ENCODE peak calls at places on chromosomes 1 and 21, in ten cellular contexts. E is T-cell; C is ecto neural progenitor cell; U is neural crest cell; M is EL; F is activated naive CD4-positive, alpha-beta T cell treated with anti-CD3 and anti-CD28 coated beads, Interleukin-2, amount 50 U/mL, for 16 hours; H is kidney glomerular epithelial cell; I is cardiac fibroblast; V is iPS DF 19.7; N is nephron progenitor cell. D is an unnamed sample.

GRCh38 chr1:40389871-40390560 is 16.5 kb downstream of the SMAP2 start:
- DNase-seq in E (no peak), C (no peak), U (no peak), M (no peak), F (no peak), H (no peak), I (peak), V (no peak), N (no peak), D (no peak)

GRCh38 chr1:29133861-29134694 is 10.4 kb upstream of the TMEM200B start:
- DNase-seq in E (no peak), C (no peak), U (no peak), M (no peak), F (no peak), H (no peak), I (no peak), V (no peak), N (no peak), D (no peak)

GRCh38 chr1:31327381-31327780 is 30.5 kb downstream of the ZCCHC17 start:
- DNase-seq in E (no peak), C (no peak), U (no peak), M (peak), F (no peak), H (no peak), I (peak), V (no peak), N (no peak), D (no peak)

GRCh38 chr1:7497107-7497637 is 273.9 kb upstream of the VAMP3 start:
- DNase-seq in E (no peak), C (no peak), U (no peak), M (no peak), F (no peak), H (no peak), I (no peak), V (no peak), N (no peak), D (no peak)

GRCh38 chr1:188782220-188782841 is 1695.3 kb downstream of the BRINP3 start:
- DNase-seq in E (no peak), C (peak), U (peak), M (peak), F (no peak), H (peak), I (peak), V (peak), N (peak), D (peak)

GRCh38 chr1:151841141-151841540 is 1.5 kb upstream of the C2CD4D start:
- DNase-seq in E (no peak), C (no peak), U (no peak), M (peak), F (no peak), H (peak), I (peak), V (no peak), N (no peak), D (peak)

GRCh38 chr21:45990049-45990711 is 8.6 kb downstream of the COL6A1 start:
- DNase-seq in E (no peak), C (no peak), U (no peak), M (no peak), F (peak), H (no peak), I (no peak), V (no peak), N (no peak), D (no peak)

GRCh38 chr21:43369124-43369523 is 57.8 kb downstream of the SIK1 start:
- DNase-seq in E (no peak), C (no peak), U (no peak), M (peak), F (no peak), H (no peak), I (peak), V (no peak), N (no peak), D (peak)

GRCh38 chr1:180720753-180721152 is 88.9 kb downstream of the XPR1 start:
- DNase-seq in E (no peak), C (no peak), U (no peak), M (peak), F (no peak), H (no peak), I (peak), V (no peak), N (no peak), D (peak)

GRCh38 chr1:29849038-29849750 is 612.9 kb downstream of the PTPRU start:
- DNase-seq in E (peak), C (no peak), U (peak), M (peak), F (peak), H (no peak), I (peak), V (peak), N (peak), D (peak)

GRCh38 chr1:232873412-232873811 is 68.2 kb downstream of the MAP10 start:
- DNase-seq in E (no peak), C (no peak), U (no peak), M (no peak), F (no peak), H (no peak), I (no peak), V (no peak), N (no peak), D (no peak)

GRCh38 chr21:36075953-36076352 is 6.1 kb downstream of the CBR1 start:
- DNase-seq in E (no peak), C (no peak), U (no peak), M (no peak), F (no peak), H (no peak), I (no peak), V (no peak), N (no peak), D (no peak)

GRCh38 chr1:191993549-191993948 is 164.7 kb upstream of the RGS18 start:
- DNase-seq in E (no peak), C (no peak), U (no peak), M (peak), F (no peak), H (peak), I (peak), V (no peak), N (no peak), D (peak)

GRCh38 chr1:153357076-153357852 is 390 bp upstream of the S100A9 start:
- DNase-seq in E (no peak), C (peak), U (no peak), M (no peak), F (no peak), H (no peak), I (no peak), V (no peak), N (no peak), D (no peak)

GRCh38 chr21:21188513-21189188 is 190.4 kb downstream of the NCAM2 start:
- DNase-seq in E (no peak), C (no peak), U (no peak), M (no peak), F (no peak), H (no peak), I (peak), V (no peak), N (no peak), D (no peak)

GRCh38 chr1:206590025-206590834 is 22.0 kb downstream of the EIF2D start:
- DNase-seq in E (no peak), C (no peak), U (no peak), M (peak), F (peak), H (peak), I (peak), V (no peak), N (no peak), D (peak)

GRCh38 chr1:205554016-205554811 is 49.7 kb downstream of the CDK18 start:
- DNase-seq in E (no peak), C (peak), U (no peak), M (no peak), F (no peak), H (no peak), I (no peak), V (no peak), N (no peak), D (no peak)

GRCh38 chr1:161730050-161730564 is 8.8 kb downstream of the FCRLB start:
- DNase-seq in E (no peak), C (no peak), U (no peak), M (peak), F (peak), H (no peak), I (peak), V (no peak), N (no peak), D (peak)

GRCh38 chr1:169795687-169796086 is 980 bp upstream of the METTL18 start:
- DNase-seq in E (no peak), C (no peak), U (no peak), M (peak), F (no peak), H (no peak), I (peak), V (no peak), N (no peak), D (no peak)

GRCh38 chr1:201351617-201352016 is 25.9 kb downstream of the TNNT2 start:
- DNase-seq in E (no peak), C (no peak), U (no peak), M (no peak), F (no peak), H (no peak), I (no peak), V (no peak), N (no peak), D (no peak)

GRCh38 chr1:86018311-86018923 is 138.2 kb downstream of the COL24A1 start:
- DNase-seq in E (no peak), C (no peak), U (peak), M (peak), F (no peak), H (peak), I (peak), V (no peak), N (peak), D (peak)

GRCh38 chr1:71196685-71197084 is 115.8 kb upstream of the ZRANB2 start:
- DNase-seq in E (no peak), C (no peak), U (no peak), M (peak), F (no peak), H (peak), I (peak), V (no peak), N (no peak), D (no peak)

GRCh38 chr1:8211620-8212442 is 106.1 kb upstream of the SLC45A1 start:
- DNase-seq in E (no peak), C (no peak), U (no peak), M (peak), F (no peak), H (peak), I (peak), V (no peak), N (no peak), D (peak)

GRCh38 chr1:167937709-167938010 is 788 bp upstream of the MPC2 start:
- DNase-seq in E (no peak), C (no peak), U (no peak), M (no peak), F (no peak), H (no peak), I (no peak), V (no peak), N (no peak), D (no peak)

GRCh38 chr1:74767490-74767889 is 34.5 kb downstream of the TYW3 start:
- DNase-seq in E (no peak), C (no peak), U (no peak), M (peak), F (no peak), H (no peak), I (peak), V (no peak), N (peak), D (peak)

GRCh38 chr1:18546026-18546425 is 65.3 kb downstream of the KLHDC7A start:
- DNase-seq in E (no peak), C (no peak), U (no peak), M (no peak), F (no peak), H (no peak), I (no peak), V (no peak), N (no peak), D (no peak)

GRCh38 chr1:232578681-232579195 is 51.2 kb downstream of the SIPA1L2 start:
- DNase-seq in E (no peak), C (no peak), U (no peak), M (no peak), F (no peak), H (no peak), I (peak), V (no peak), N (no peak), D (no peak)

GRCh38 chr21:40846057-40846456 is 901 bp downstream of the DSCAM start:
- DNase-seq in E (no peak), C (no peak), U (no peak), M (no peak), F (no peak), H (no peak), I (no peak), V (no peak), N (no peak), D (no peak)

GRCh38 chr1:172470149-172470548 is 26.3 kb upstream of the PIGC start:
- DNase-seq in E (no peak), C (no peak), U (no peak), M (no peak), F (no peak), H (no peak), I (no peak), V (no peak), N (no peak), D (no peak)

GRCh38 chr1:151945725-151946365 is 36.5 kb upstream of the THEM4 start:
- DNase-seq in E (peak), C (peak), U (peak), M (peak), F (peak), H (peak), I (peak), V (peak), N (no peak), D (peak)

GRCh38 chr1:7234471-7234755 is 449.2 kb downstream of the CAMTA1 start:
- DNase-seq in E (no peak), C (no peak), U (no peak), M (no peak), F (no peak), H (no peak), I (no peak), V (no peak), N (no peak), D (no peak)

GRCh38 chr1:187280051-187280450 is 451.3 kb downstream of the PLA2G4A start:
- DNase-seq in E (no peak), C (no peak), U (no peak), M (no peak), F (no peak), H (no peak), I (no peak), V (no peak), N (no peak), D (no peak)

GRCh38 chr21:35106246-35106835 is 57.2 kb upstream of the RUNX1 start:
- DNase-seq in E (no peak), C (no peak), U (no peak), M (no peak), F (no peak), H (no peak), I (no peak), V (no peak), N (no peak), D (no peak)

GRCh38 chr1:206635983-206636354 is 633 bp downstream of the DYRK3 start:
- DNase-seq in E (no peak), C (no peak), U (no peak), M (peak), F (no peak), H (no peak), I (peak), V (no peak), N (peak), D (peak)

GRCh38 chr1:20109223-20109856 is 10.0 kb downstream of the PLA2G2D start:
- DNase-seq in E (no peak), C (no peak), U (no peak), M (no peak), F (no peak), H (no peak), I (no peak), V (no peak), N (no peak), D (no peak)

GRCh38 chr1:91687452-91687851 is 186.8 kb downstream of the CDC7 start:
- DNase-seq in E (no peak), C (no peak), U (no peak), M (no peak), F (no peak), H (no peak), I (peak), V (no peak), N (no peak), D (no peak)

D was measured in HT1080.